ENCODE peak calls at places on chromosomes 12 and 14, in eight cellular contexts. I, Y, R, G, D, F, Q and M are unnamed samples.

GRCh38 chr14:36279306-36280244 is 40.9 kb downstream of the MBIP start:
- DNase-seq in I (no peak), Y (no peak), R (no peak), G (no peak), D (no peak), F (no peak), Q (no peak), M (no peak)

GRCh38 chr12:26636710-26637328 is 196.2 kb downstream of the ITPR2 start:
- DNase-seq in I (no peak), Y (no peak), R (peak), G (no peak), D (no peak), F (no peak), Q (peak), M (no peak)

GRCh38 chr12:24856541-24856940 is 92.4 kb downstream of the BCAT1 start:
- DNase-seq in I (no peak), Y (no peak), R (no peak), G (no peak), D (no peak), F (no peak), Q (no peak), M (no peak)

GRCh38 chr12:11638271-11638916 is 11.1 kb upstream of the ETV6 start:
- DNase-seq in I (no peak), Y (no peak), R (no peak), G (no peak), D (no peak), F (no peak), Q (no peak), M (no peak)

GRCh38 chr14:100372357-100373048 is 49.4 kb downstream of the SLC25A47 start:
- DNase-seq in I (no peak), Y (no peak), R (no peak), G (no peak), D (no peak), F (no peak), Q (no peak), M (no peak)

GRCh38 chr14:61555056-61555838 is 140.1 kb upstream of the HIF1A start:
- DNase-seq in I (no peak), Y (peak), R (no peak), G (no peak), D (no peak), F (no peak), Q (peak), M (no peak)

GRCh38 chr14:56760164-56760914 is 49.9 kb downstream of the OTX2 start:
- DNase-seq in I (no peak), Y (no peak), R (no peak), G (no peak), D (no peak), F (no peak), Q (no peak), M (no peak)

GRCh38 chr12:113386866-113387566 is 16.7 kb downstream of the SDS start:
- DNase-seq in I (no peak), Y (no peak), R (no peak), G (no peak), D (no peak), F (no peak), Q (no peak), M (no peak)

GRCh38 chr12:103571286-103571685 is 15.8 kb upstream of the STAB2 start:
- DNase-seq in I (no peak), Y (no peak), R (no peak), G (no peak), D (peak), F (no peak), Q (no peak), M (no peak)

GRCh38 chr14:93941293-93941910 is 14.3 kb downstream of the FAM181A start:
- DNase-seq in I (no peak), Y (no peak), R (no peak), G (no peak), D (no peak), F (no peak), Q (peak), M (no peak)

GRCh38 chr12:8773456-8773855 is 49.0 kb upstream of the A2ML1 start:
- DNase-seq in I (no peak), Y (no peak), R (no peak), G (no peak), D (peak), F (no peak), Q (no peak), M (no peak)

GRCh38 chr12:30754383-30754749 is 385 bp downstream of the CAPRIN2 start:
- DNase-seq in I (no peak), Y (peak), R (peak), G (no peak), D (no peak), F (no peak), Q (no peak), M (peak)

GRCh38 chr12:12749433-12749832 is 32.3 kb downstream of the CDKN1B start:
- DNase-seq in I (no peak), Y (no peak), R (peak), G (no peak), D (no peak), F (no peak), Q (no peak), M (no peak)

GRCh38 chr14:73997108-73997943 is 21.8 kb downstream of the ENTPD5 start:
- DNase-seq in I (no peak), Y (no peak), R (no peak), G (no peak), D (no peak), F (no peak), Q (no peak), M (no peak)

GRCh38 chr12:114512351-114512750 is 106.4 kb upstream of the TBX5 start:
- DNase-seq in I (no peak), Y (no peak), R (peak), G (no peak), D (no peak), F (no peak), Q (no peak), M (no peak)

GRCh38 chr14:23118506-23119361 is at the start of gene CEBPE:
- DNase-seq in I (peak), Y (no peak), R (no peak), G (no peak), D (no peak), F (no peak), Q (no peak), M (no peak)

DNA sequence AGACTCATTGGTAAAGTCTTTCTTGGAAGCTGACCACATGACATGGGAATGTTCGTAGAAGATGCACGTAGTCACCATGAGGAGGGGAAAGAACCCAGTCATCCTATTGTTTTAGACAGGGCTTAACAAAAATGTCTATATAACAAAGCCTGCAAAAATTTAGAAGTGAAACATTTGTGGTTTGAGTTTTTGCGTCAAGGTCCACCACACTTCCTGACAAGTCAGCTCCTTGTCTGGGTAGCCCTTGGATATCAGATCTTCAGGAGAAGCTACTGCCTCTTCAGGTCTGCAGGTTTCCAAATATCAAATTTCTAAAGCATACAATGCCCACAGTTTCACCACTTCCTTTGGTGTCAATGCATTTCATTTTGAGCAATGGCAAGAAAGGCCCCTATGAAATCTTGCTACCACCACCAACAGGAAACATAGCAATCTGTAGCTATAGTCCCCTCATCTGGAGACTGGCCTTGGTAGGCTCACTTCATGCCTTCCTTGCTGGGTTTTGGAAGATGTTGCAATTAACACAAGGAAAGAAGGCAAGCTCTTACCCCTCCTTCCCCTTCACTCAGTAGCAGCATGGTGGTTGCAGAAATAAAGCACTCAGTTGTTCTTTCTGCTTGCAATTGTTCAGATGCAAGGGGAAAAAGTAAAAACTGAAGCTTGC is 235.2 kb downstream of the PCNX1 start:
- DNase-seq in I (no peak), Y (no peak), R (no peak), G (peak), D (no peak), F (no peak), Q (peak), M (no peak)
- H3K27ac ChIP-seq in I (no peak), Y (no peak), R (no peak), G (no peak), D (no peak), F (no peak), Q (peak), M (no peak)

DNA sequence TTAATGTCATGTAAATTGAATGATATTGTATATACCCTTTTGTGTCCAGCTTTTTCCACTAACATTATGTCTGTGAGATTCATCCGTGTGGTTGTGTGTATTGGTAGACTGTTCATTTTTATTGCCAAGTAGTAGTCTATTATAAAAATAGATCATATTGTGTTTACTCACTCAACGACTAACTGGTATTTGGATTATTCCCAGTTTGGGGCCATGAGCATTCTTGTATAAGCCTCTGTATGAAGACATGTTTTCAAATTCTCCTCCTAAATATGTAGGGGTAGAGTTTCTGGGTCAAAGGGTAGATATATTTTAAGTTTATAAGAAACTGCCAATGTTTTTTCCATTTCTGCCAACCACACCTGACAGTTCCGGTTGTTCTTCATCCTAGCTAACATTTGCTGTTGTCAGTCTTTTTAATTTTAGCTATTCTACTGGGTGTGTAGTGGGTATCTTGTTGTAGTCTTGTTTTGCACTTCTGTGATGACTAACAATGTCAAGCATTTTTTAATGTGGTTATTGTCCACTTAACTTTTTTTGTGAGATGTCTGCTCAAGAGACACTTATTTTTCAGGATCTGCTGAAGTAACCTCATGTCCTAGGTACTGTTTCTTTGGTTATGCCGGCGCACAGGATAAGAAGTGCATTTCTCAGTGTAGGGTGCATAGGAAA is 93.2 kb downstream of the DACT1 start:
- DNase-seq in I (no peak), Y (no peak), R (no peak), G (no peak), D (no peak), F (no peak), Q (no peak), M (no peak)
- H3K27ac ChIP-seq in I (peak), Y (no peak), R (no peak), G (no peak), D (no peak), F (peak), Q (peak), M (no peak)

GRCh38 chr12:54187075-54187474 is 1.7 kb downstream of the SMUG1 start:
- DNase-seq in I (no peak), Y (no peak), R (no peak), G (no peak), D (no peak), F (no peak), Q (no peak), M (no peak)
- H3K27ac ChIP-seq in I (no peak), Y (no peak), R (no peak), G (no peak), D (no peak), F (no peak), Q (no peak), M (no peak)

GRCh38 chr12:131862994-131863710 is 31.3 kb upstream of the ULK1 start:
- DNase-seq in I (no peak), Y (no peak), R (peak), G (no peak), D (no peak), F (no peak), Q (no peak), M (no peak)
- H3K27ac ChIP-seq in I (no peak), Y (no peak), R (peak), G (no peak), D (no peak), F (no peak), Q (no peak), M (no peak)